ENCODE peak calls at places on chromosomes 3 and 15, in nine cellular contexts. G is RCC 7860; T is central memory CD4-positive, alpha-beta T cell; J is brain microvascular endothelial cell; N is Calu3; V is epithelial cell of esophagus; E is OCI-LY7; X is activated CD4-positive, CD25-positive, alpha-beta regulatory T cell; Q is GM13977. Z is an unnamed sample.

GRCh38 chr3:131561511-131561910 is 58.7 kb upstream of the MRPL3 start:
- DNase-seq in G (no peak), T (no peak), J (no peak), N (no peak), V (peak), E (no peak), X (no peak), Q (no peak), Z (peak)

GRCh38 chr15:91908401-91908800 is 54.9 kb downstream of the SLCO3A1 start:
- DNase-seq in G (peak), T (no peak), J (no peak), N (no peak), V (peak), E (no peak), X (no peak), Q (no peak), Z (peak)

GRCh38 chr15:101158166-101159095 is 93.4 kb downstream of the CHSY1 start:
- DNase-seq in G (no peak), T (no peak), J (no peak), N (no peak), V (no peak), E (no peak), X (no peak), Q (no peak), Z (no peak)

GRCh38 chr3:179730508-179730907 is 77.7 kb downstream of the USP13 start:
- DNase-seq in G (no peak), T (no peak), J (no peak), N (no peak), V (no peak), E (no peak), X (no peak), Q (no peak), Z (no peak)

GRCh38 chr15:39969002-39969394 is 35.1 kb downstream of the EIF2AK4 start:
- DNase-seq in G (no peak), T (no peak), J (no peak), N (no peak), V (no peak), E (no peak), X (no peak), Q (no peak), Z (no peak)

GRCh38 chr15:94098877-94099606 is 132.3 kb upstream of the MCTP2 start:
- DNase-seq in G (no peak), T (no peak), J (no peak), N (no peak), V (no peak), E (no peak), X (no peak), Q (no peak), Z (no peak)

GRCh38 chr15:72340366-72340765 is 20.4 kb upstream of the CELF6 start:
- DNase-seq in G (no peak), T (no peak), J (no peak), N (no peak), V (peak), E (no peak), X (no peak), Q (no peak), Z (no peak)

GRCh38 chr3:73745429-73746247 is 120.9 kb upstream of the PDZRN3 start:
- DNase-seq in G (no peak), T (no peak), J (no peak), N (no peak), V (no peak), E (no peak), X (no peak), Q (no peak), Z (no peak)

GRCh38 chr3:123098411-123099330 is 31.8 kb downstream of the PDIA5 start:
- DNase-seq in G (no peak), T (no peak), J (no peak), N (no peak), V (no peak), E (no peak), X (no peak), Q (no peak), Z (no peak)

GRCh38 chr15:76682833-76683232 is 222.3 kb downstream of the SCAPER start:
- DNase-seq in G (no peak), T (no peak), J (no peak), N (no peak), V (no peak), E (no peak), X (no peak), Q (no peak), Z (no peak)

GRCh38 chr3:194857459-194858113 is 171.9 kb downstream of the FAM43A start:
- DNase-seq in G (no peak), T (no peak), J (no peak), N (no peak), V (no peak), E (no peak), X (no peak), Q (no peak), Z (no peak)

GRCh38 chr3:42410362-42410761 is at the start of gene LYZL4:
- DNase-seq in G (no peak), T (no peak), J (no peak), N (no peak), V (no peak), E (no peak), X (no peak), Q (no peak), Z (no peak)

GRCh38 chr15:68025860-68026424 is 28.2 kb upstream of the PIAS1 start:
- DNase-seq in G (no peak), T (no peak), J (peak), N (no peak), V (no peak), E (no peak), X (no peak), Q (no peak), Z (no peak)

GRCh38 chr3:117063910-117064309 is 354.3 kb downstream of the TUSC7 start:
- DNase-seq in G (no peak), T (no peak), J (no peak), N (no peak), V (no peak), E (no peak), X (no peak), Q (no peak), Z (peak)